ENCODE peak calls at places on chromosome 16, in six cellular contexts. H, L, F, J, B and Z are unnamed samples.

GRCh38 chr16:5615868-5616642 is 518.5 kb upstream of the EEF2KMT start:
- DNase-seq in L (no peak), B (no peak), F (peak; percentile 6), J (peak; percentile 71), H (peak; percentile 88), Z (peak; percentile 16)

GRCh38 chr16:75733305-75734141 is 7.2 kb upstream of the CPHXL start:
- DNase-seq in J (no peak), B (no peak), L (no peak), F (no peak), H (no peak), Z (no peak)

GRCh38 chr16:25051446-25052160 is 36.4 kb upstream of the ARHGAP17 start:
- DNase-seq in F (no peak), H (no peak), B (peak; percentile 9), L (no peak), J (no peak), Z (no peak)

GRCh38 chr16:2520784-2521577 is 810 bp downstream of the AMDHD2 start:
- DNase-seq in F (no peak), H (no peak), J (peak; percentile 45), B (peak; percentile 40), L (peak; percentile 86), Z (no peak)

GRCh38 chr16:19843371-19843770 is 41.3 kb downstream of the GPRC5B start:
- DNase-seq in J (no peak), H (no peak), F (no peak), B (no peak), L (no peak), Z (no peak)

GRCh38 chr16:50547944-50548658 is at the start of gene NKD1:
- DNase-seq in J (peak; percentile 54), F (peak; percentile 2), L (peak; percentile 71), H (peak; percentile 91), B (peak; percentile 74), Z (no peak)

GRCh38 chr16:73949574-73950348 is 346.9 kb upstream of the PSMD7 start:
- DNase-seq in H (no peak), B (no peak), L (peak; percentile 69), F (no peak), J (peak; percentile 30), Z (no peak)

GRCh38 chr16:83956336-83957289 is 3.6 kb downstream of the OSGIN1 start:
- DNase-seq in L (peak; percentile 61), J (peak; percentile 83), H (peak; percentile 85), F (peak; percentile 44), B (peak; percentile 56), Z (peak; percentile 15)

GRCh38 chr16:80899804-80900592 is 95.6 kb upstream of the CDYL2 start:
- DNase-seq in F (no peak), H (no peak), J (no peak), L (no peak), B (no peak), Z (no peak)

GRCh38 chr16:28549301-28549899 is 4.3 kb upstream of the SGF29 start:
- DNase-seq in L (peak; percentile 21), B (no peak), J (peak; percentile 59), H (no peak), F (no peak), Z (peak; percentile 32)